ENCODE peak calls at places on chromosomes 7 and 10, in seven cellular contexts. M is H4; E is stimulated activated CD8-positive, alpha-beta memory T cell treated with anti-CD3 and anti-CD28 coated beads, Interleukin-4, amount 100 ng/mL, for 24 hours; N is cardiac muscle cell; H is stimulated activated CD4-positive, alpha-beta T cell treated with anti-CD3 and anti-CD28 coated beads, Interleukin-15, amount 100 ng/mL, for 1 hour; D is GM12891; L is activated CD8-positive, alpha-beta memory T cell treated with anti-CD3 and anti-CD28 coated beads, Interleukin-2, amount 50 U/mL, for 4 hours. V is an unnamed sample.
A peak's percentile ranks its signal among the peaks of the same experiment; 100 is the strongest.

GRCh38 chr10:78432582-78432981 is 398.9 kb downstream of the RPS24 start:
- DNase-seq in D (no peak), E (no peak), M (no peak), N (peak; percentile 39), H (no peak), L (no peak), V (peak; percentile 5)

GRCh38 chr10:78025685-78026364 is 3.5 kb downstream of the POLR3A start:
- DNase-seq in E (no peak), D (no peak), N (no peak), L (no peak), M (no peak), H (no peak), V (peak; percentile 90)

GRCh38 chr7:40658731-40659130 is 523.9 kb downstream of the SUGCT start:
- DNase-seq in H (no peak), N (no peak), L (no peak), M (no peak), E (no peak), D (no peak), V (peak; percentile 23)

GRCh38 chr7:96773483-96773882 is 63.8 kb upstream of the SEM1 start:
- DNase-seq in D (no peak), L (no peak), M (no peak), H (no peak), N (no peak), E (no peak), V (no peak)

GRCh38 chr10:34543716-34544115 is 271.4 kb downstream of the PARD3 start:
- DNase-seq in L (no peak), N (no peak), M (no peak), H (no peak), E (no peak), D (no peak), V (no peak)

GRCh38 chr10:16887565-16887964 is 70.3 kb upstream of the RSU1 start:
- DNase-seq in N (no peak), D (no peak), H (no peak), M (no peak), E (no peak), L (no peak), V (peak; percentile 86)

GRCh38 chr7:1073211-1073977 is 14.5 kb upstream of the GPER1 start:
- DNase-seq in E (no peak), M (no peak), D (no peak), H (no peak), L (no peak), N (peak; percentile 58), V (no peak)

GRCh38 chr7:106657085-106657991 is 3.6 kb downstream of the CCDC71L start:
- DNase-seq in H (no peak), E (no peak), M (peak; percentile 15), L (no peak), N (no peak), D (no peak), V (peak; percentile 14)

GRCh38 chr7:40299097-40299496 is 164.3 kb downstream of the SUGCT start:
- DNase-seq in D (no peak), E (no peak), N (no peak), M (peak; percentile 94), H (no peak), L (no peak), V (peak; percentile 92)

GRCh38 chr7:151148319-151149259 is 18.9 kb downstream of the GBX1 start:
- DNase-seq in E (no peak), M (no peak), H (no peak), L (no peak), N (no peak), D (no peak), V (no peak)

GRCh38 chr10:43814611-43815010 is 165.9 kb upstream of the ZNF32 start:
- DNase-seq in M (no peak), H (no peak), N (no peak), E (no peak), L (no peak), D (no peak), V (peak; percentile 47)

GRCh38 chr10:74177140-74177677 is 26.2 kb downstream of the ADK start:
- DNase-seq in M (peak; percentile 10), H (no peak), N (no peak), D (peak; percentile 21), L (peak; percentile 60), E (peak; percentile 31), V (peak; percentile 80)

GRCh38 chr7:131606346-131607290 is 50.2 kb upstream of the PODXL start:
- DNase-seq in L (no peak), H (no peak), N (no peak), M (no peak), D (no peak), E (peak; percentile 10), V (no peak)

GRCh38 chr10:234708-235406 is 99.6 kb downstream of the ZMYND11 start:
- DNase-seq in L (no peak), D (no peak), H (no peak), M (no peak), E (no peak), N (no peak), V (no peak)

GRCh38 chr7:26208040-26208439 is 6.5 kb downstream of the CBX3 start:
- DNase-seq in H (no peak), D (no peak), N (no peak), M (no peak), E (no peak), L (no peak), V (no peak)

GRCh38 chr7:91455411-91455810 is 191.2 kb downstream of the FZD1 start:
- DNase-seq in H (no peak), N (no peak), D (no peak), E (no peak), M (peak; percentile 31), L (no peak), V (no peak)

GRCh38 chr10:79129361-79129997 is 60.7 kb downstream of the ZMIZ1 start:
- DNase-seq in D (no peak), M (no peak), E (no peak), H (no peak), N (peak; percentile 73), L (no peak), V (peak; percentile 75)

GRCh38 chr10:13414855-13415254 is 66.8 kb upstream of the SEPHS1 start:
- DNase-seq in D (no peak), N (peak; percentile 14), M (no peak), L (no peak), E (no peak), H (no peak), V (peak; percentile 44)

GRCh38 chr10:7565871-7566270 is 100.9 kb downstream of the ITIH5 start:
- DNase-seq in D (no peak), M (no peak), E (no peak), N (no peak), L (no peak), H (no peak), V (no peak)

GRCh38 chr10:50439806-50440205 is 183.9 kb downstream of the SGMS1 start:
- DNase-seq in L (no peak), M (no peak), N (no peak), E (no peak), D (no peak), H (no peak), V (no peak)

GRCh38 chr10:116670706-116671105 is 50.0 kb downstream of the PNLIPRP2 start:
- DNase-seq in H (no peak), L (no peak), M (no peak), D (no peak), E (no peak), N (no peak), V (no peak)

GRCh38 chr7:84372155-84372621 is 177.6 kb upstream of the SEMA3A start:
- DNase-seq in N (no peak), L (no peak), H (no peak), M (peak; percentile 93), E (no peak), D (no peak), V (peak; percentile 86)

GRCh38 chr10:86650151-86650550 is 4.2 kb upstream of the OPN4 start:
- DNase-seq in E (no peak), N (no peak), L (no peak), M (no peak), D (no peak), H (no peak), V (no peak)

GRCh38 chr10:4012848-4013247 is 227.8 kb upstream of the KLF6 start:
- DNase-seq in E (no peak), H (no peak), N (no peak), D (no peak), M (no peak), L (no peak), V (no peak)

GRCh38 chr10:19302117-19302516 is 253.5 kb downstream of the MALRD1 start:
- DNase-seq in N (no peak), D (no peak), H (no peak), L (no peak), M (peak; percentile 31), E (no peak), V (peak; percentile 47)

GRCh38 chr10:8404721-8405120 is 350.2 kb downstream of the GATA3 start:
- DNase-seq in D (no peak), M (peak; percentile 49), H (no peak), L (no peak), N (no peak), E (no peak), V (no peak)

GRCh38 chr7:138303230-138304070 is 156.6 kb upstream of the TRIM24 start:
- DNase-seq in E (no peak), M (no peak), D (no peak), L (no peak), N (no peak), H (no peak), V (no peak)

GRCh38 chr7:121382479-121382878 is 13.6 kb downstream of the FAM3C start:
- DNase-seq in M (no peak), E (no peak), N (no peak), H (no peak), D (no peak), L (no peak), V (no peak)

GRCh38 chr10:131695814-131696165 is 205.0 kb upstream of the PPP2R2D start:
- DNase-seq in D (no peak), H (no peak), N (no peak), L (no peak), M (no peak), E (no peak), V (no peak)

GRCh38 chr7:102260856-102261255 is 25.8 kb upstream of the SH2B2 start:
- DNase-seq in M (no peak), L (no peak), H (no peak), D (no peak), N (peak; percentile 74), E (no peak), V (peak; percentile 14)

V was measured in ELR.